ENCODE peak calls at places on chromosomes 2 and 18, in four cellular contexts. One of them, this sample, is unnamed.
A peak's percentile ranks its signal among the peaks of the same experiment; 100 is the strongest.

GRCh38 chr2:169386621-169387235 is 24.4 kb upstream of the LRP2 start:
- DNase-seq in HL-60: no peak
- DNase-seq in mammary epithelial cell: no peak
- DNase-seq in tibial artery: no peak
- DNase-seq in this sample: no peak

GRCh38 chr2:39156107-39156506 is 35.3 kb upstream of the SOS1 start:
- DNase-seq in HL-60: no peak
- DNase-seq in tibial artery: no peak
- DNase-seq in mammary epithelial cell: no peak
- DNase-seq in this sample: no peak

GRCh38 chr18:9719421-9719981 is 11.4 kb downstream of the RAB31 start:
- DNase-seq in HL-60: no peak
- DNase-seq in tibial artery: peak; percentile 85
- DNase-seq in mammary epithelial cell: peak; percentile 83
- DNase-seq in this sample: no peak

GRCh38 chr2:113129519-113130078 is 2.2 kb downstream of the IL1RN start:
- DNase-seq in tibial artery: no peak
- DNase-seq in HL-60: no peak
- DNase-seq in mammary epithelial cell: no peak
- DNase-seq in this sample: no peak

GRCh38 chr2:191539068-191539467 is 138.9 kb upstream of the NABP1 start:
- DNase-seq in mammary epithelial cell: no peak
- DNase-seq in HL-60: peak; percentile 18
- DNase-seq in tibial artery: no peak
- DNase-seq in this sample: peak; percentile 71

GRCh38 chr18:27847412-27847811 is 329.5 kb downstream of the CDH2 start:
- DNase-seq in HL-60: no peak
- DNase-seq in tibial artery: no peak
- DNase-seq in mammary epithelial cell: no peak
- DNase-seq in this sample: no peak

GRCh38 chr2:10119601-10120157 is 2.9 kb upstream of the RRM2 start:
- DNase-seq in tibial artery: no peak
- DNase-seq in mammary epithelial cell: no peak
- DNase-seq in HL-60: no peak
- DNase-seq in this sample: no peak

GRCh38 chr2:26481705-26482104 is 3.8 kb upstream of the OTOF start:
- DNase-seq in HL-60: no peak
- DNase-seq in tibial artery: no peak
- DNase-seq in mammary epithelial cell: no peak
- DNase-seq in this sample: no peak

GRCh38 chr2:45825001-45825651 is 173.7 kb downstream of the PRKCE start:
- DNase-seq in mammary epithelial cell: no peak
- DNase-seq in HL-60: no peak
- DNase-seq in tibial artery: no peak
- DNase-seq in this sample: peak; percentile 42

GRCh38 chr2:142307086-142307485 is 176.3 kb upstream of the LRP1B start:
- DNase-seq in tibial artery: no peak
- DNase-seq in mammary epithelial cell: peak; percentile 41
- DNase-seq in HL-60: no peak
- DNase-seq in this sample: no peak

GRCh38 chr2:109637749-109638570 is 23.8 kb downstream of the SOWAHC start:
- DNase-seq in HL-60: peak; percentile 22
- DNase-seq in tibial artery: no peak
- DNase-seq in mammary epithelial cell: no peak
- DNase-seq in this sample: no peak

GRCh38 chr18:46400449-46400848 is 256.6 kb downstream of the LOXHD1 start:
- DNase-seq in tibial artery: no peak
- DNase-seq in mammary epithelial cell: no peak
- DNase-seq in HL-60: no peak
- DNase-seq in this sample: no peak

GRCh38 chr2:95043300-95043786 is 17.8 kb downstream of the MAL start:
- DNase-seq in HL-60: no peak
- DNase-seq in tibial artery: peak; percentile 76
- DNase-seq in mammary epithelial cell: peak; percentile 73
- DNase-seq in this sample: no peak

GRCh38 chr2:45554073-45554742 is 56.9 kb downstream of the SRBD1 start:
- DNase-seq in tibial artery: no peak
- DNase-seq in HL-60: no peak
- DNase-seq in mammary epithelial cell: peak; percentile 17
- DNase-seq in this sample: peak; percentile 19

GRCh38 chr2:30266051-30266621 is 34.8 kb downstream of the LBH start:
- DNase-seq in mammary epithelial cell: no peak
- DNase-seq in HL-60: peak; percentile 33
- DNase-seq in tibial artery: no peak
- DNase-seq in this sample: no peak

GRCh38 chr2:74522516-74522915 is 3.5 kb downstream of the DQX1 start:
- DNase-seq in HL-60: no peak
- DNase-seq in mammary epithelial cell: no peak
- DNase-seq in tibial artery: no peak
- DNase-seq in this sample: no peak

GRCh38 chr2:12440731-12441130 is 276.0 kb upstream of the TRIB2 start:
- DNase-seq in tibial artery: no peak
- DNase-seq in mammary epithelial cell: no peak
- DNase-seq in HL-60: no peak
- DNase-seq in this sample: no peak

GRCh38 chr2:61504949-61505348 is 33.2 kb downstream of the XPO1 start:
- DNase-seq in tibial artery: no peak
- DNase-seq in mammary epithelial cell: no peak
- DNase-seq in HL-60: no peak
- DNase-seq in this sample: no peak

GRCh38 chr18:44792456-44793080 is 111.9 kb downstream of the SETBP1 start:
- DNase-seq in tibial artery: no peak
- DNase-seq in mammary epithelial cell: no peak
- DNase-seq in HL-60: no peak
- DNase-seq in this sample: no peak

GRCh38 chr18:8262221-8262620 is 347.0 kb upstream of the RAB12 start:
- DNase-seq in tibial artery: no peak
- DNase-seq in mammary epithelial cell: no peak
- DNase-seq in HL-60: no peak
- DNase-seq in this sample: no peak

GRCh38 chr18:49628119-49628518 is 66.3 kb downstream of the LIPG start:
- DNase-seq in HL-60: no peak
- DNase-seq in tibial artery: no peak
- DNase-seq in mammary epithelial cell: peak; percentile 57
- DNase-seq in this sample: no peak

GRCh38 chr2:144607899-144608477 is 88.1 kb upstream of the ZEB2 start:
- DNase-seq in tibial artery: no peak
- DNase-seq in HL-60: peak; percentile 61
- DNase-seq in mammary epithelial cell: no peak
- DNase-seq in this sample: no peak

GRCh38 chr2:182761903-182762302 is 45.8 kb downstream of the DNAJC10 start:
- DNase-seq in tibial artery: no peak
- DNase-seq in mammary epithelial cell: no peak
- DNase-seq in HL-60: no peak
- DNase-seq in this sample: no peak

GRCh38 chr2:43171789-43172188 is 54.6 kb downstream of the ZFP36L2 start:
- DNase-seq in tibial artery: no peak
- DNase-seq in HL-60: peak; percentile 28
- DNase-seq in mammary epithelial cell: no peak
- DNase-seq in this sample: no peak

GRCh38 chr2:109229094-109229675 is 100.2 kb downstream of the SH3RF3 start:
- DNase-seq in mammary epithelial cell: no peak
- DNase-seq in tibial artery: no peak
- DNase-seq in HL-60: no peak
- DNase-seq in this sample: no peak

GRCh38 chr2:219615894-219616293 is 11.5 kb upstream of the SLC4A3 start:
- DNase-seq in HL-60: no peak
- DNase-seq in mammary epithelial cell: no peak
- DNase-seq in tibial artery: no peak
- DNase-seq in this sample: no peak

GRCh38 chr2:56128235-56128634 is 55.6 kb upstream of the CCDC85A start:
- DNase-seq in HL-60: no peak
- DNase-seq in tibial artery: no peak
- DNase-seq in mammary epithelial cell: no peak
- DNase-seq in this sample: no peak

GRCh38 chr2:110116033-110116710 is 550 bp upstream of the MALL start:
- DNase-seq in HL-60: no peak
- DNase-seq in tibial artery: peak; percentile 82
- DNase-seq in mammary epithelial cell: no peak
- DNase-seq in this sample: peak; percentile 72

GRCh38 chr2:120546077-120546864 is 189.4 kb upstream of the GLI2 start:
- DNase-seq in HL-60: no peak
- DNase-seq in mammary epithelial cell: no peak
- DNase-seq in tibial artery: peak; percentile 94
- DNase-seq in this sample: no peak

GRCh38 chr18:8947576-8947975 is 154.9 kb upstream of the NDUFV2 start:
- DNase-seq in mammary epithelial cell: no peak
- DNase-seq in tibial artery: no peak
- DNase-seq in HL-60: no peak
- DNase-seq in this sample: no peak

GRCh38 chr2:68203587-68203986 is 45.9 kb downstream of the PNO1 start:
- DNase-seq in tibial artery: no peak
- DNase-seq in HL-60: no peak
- DNase-seq in mammary epithelial cell: no peak
- DNase-seq in this sample: no peak

GRCh38 chr2:105769504-105769903 is 24.8 kb downstream of the NCK2 start:
- DNase-seq in HL-60: no peak
- DNase-seq in tibial artery: no peak
- DNase-seq in mammary epithelial cell: no peak
- DNase-seq in this sample: peak; percentile 53

GRCh38 chr2:52510432-52510831 is 1257.2 kb upstream of the CHAC2 start:
- DNase-seq in tibial artery: no peak
- DNase-seq in mammary epithelial cell: no peak
- DNase-seq in HL-60: no peak
- DNase-seq in this sample: no peak

GRCh38 chr2:6410265-6410664 is 455.4 kb downstream of the CMPK2 start:
- DNase-seq in mammary epithelial cell: no peak
- DNase-seq in HL-60: no peak
- DNase-seq in tibial artery: no peak
- DNase-seq in this sample: no peak

GRCh38 chr18:54764786-54765185 is 63.5 kb upstream of the RAB27B start:
- DNase-seq in HL-60: no peak
- DNase-seq in mammary epithelial cell: no peak
- DNase-seq in tibial artery: no peak
- DNase-seq in this sample: peak; percentile 70

GRCh38 chr18:54766631-54767030 is 61.6 kb upstream of the RAB27B start:
- DNase-seq in mammary epithelial cell: peak; percentile 48
- DNase-seq in tibial artery: no peak
- DNase-seq in HL-60: no peak
- DNase-seq in this sample: no peak

GRCh38 chr18:54762386-54762785 is 65.9 kb upstream of the RAB27B start:
- DNase-seq in tibial artery: no peak
- DNase-seq in HL-60: no peak
- DNase-seq in mammary epithelial cell: no peak
- DNase-seq in this sample: no peak

GRCh38 chr18:54767094-54767493 is 61.2 kb upstream of the RAB27B start:
- DNase-seq in mammary epithelial cell: no peak
- DNase-seq in HL-60: no peak
- DNase-seq in tibial artery: no peak
- DNase-seq in this sample: no peak

GRCh38 chr18:54765636-54766035 is 62.6 kb upstream of the RAB27B start:
- DNase-seq in tibial artery: no peak
- DNase-seq in mammary epithelial cell: no peak
- DNase-seq in HL-60: no peak
- DNase-seq in this sample: no peak
- TF ChIP-seq CTCF in tibial artery: no peak
- TF ChIP-seq CTCF in mammary epithelial cell: no peak
- TF ChIP-seq CTCF in HL-60: no peak
- TF ChIP-seq CTCF in this sample: no peak

GRCh38 chr2:157178865-157179264 is 78.6 kb upstream of the GALNT5 start:
- DNase-seq in HL-60: peak; percentile 10
- DNase-seq in tibial artery: no peak
- DNase-seq in mammary epithelial cell: no peak
- DNase-seq in this sample: peak; percentile 64
- TF ChIP-seq CTCF in HL-60: no peak
- TF ChIP-seq CTCF in tibial artery: no peak
- TF ChIP-seq CTCF in mammary epithelial cell: peak; percentile 5
- TF ChIP-seq CTCF in this sample: peak; percentile 65

GRCh38 chr18:30971338-30971956 is 71.1 kb downstream of the DSC3 start:
- DNase-seq in mammary epithelial cell: no peak
- DNase-seq in HL-60: no peak
- DNase-seq in tibial artery: no peak
- DNase-seq in this sample: peak; percentile 65
- TF ChIP-seq CTCF in mammary epithelial cell: peak; percentile 47
- TF ChIP-seq CTCF in HL-60: peak; percentile 39
- TF ChIP-seq CTCF in tibial artery: peak; percentile 48
- TF ChIP-seq CTCF in this sample: peak; percentile 38

GRCh38 chr2:158777077-158777476 is 18.0 kb upstream of the DAPL1 start:
- DNase-seq in HL-60: no peak
- DNase-seq in tibial artery: no peak
- DNase-seq in mammary epithelial cell: no peak
- DNase-seq in this sample: no peak
- TF ChIP-seq CTCF in HL-60: no peak
- TF ChIP-seq CTCF in tibial artery: no peak
- TF ChIP-seq CTCF in mammary epithelial cell: no peak
- TF ChIP-seq CTCF in this sample: no peak

This sample was measured in GM23338.